ENCODE peak calls at places on chromosomes 3 and 15, in eight cellular contexts. M is psoas muscle, Y is GM23248, I is colonic mucosa, F is bronchial epithelial cell, D is heart left ventricle, Z is tibial artery, R is cardiac muscle cell. L is an unnamed sample. For H3K27me3 and H3K36me3, the result is how much of the 10 kb centered on the place peaks cover.

GRCh38 chr3:33636125-33636855 is 81.8 kb downstream of the CLASP2 start:
- DNase-seq in I (no peak), F (peak), D (no peak), R (peak), Y (peak), M (no peak), Z (no peak), L (peak)

GRCh38 chr3:107458871-107459270 is 63.9 kb upstream of the BBX start:
- DNase-seq in D (no peak), I (no peak), Z (no peak), F (no peak), Y (no peak), M (no peak), R (no peak), L (no peak)

GRCh38 chr3:52099006-52099405 is 42.6 kb upstream of the DUSP7 start:
- DNase-seq in Z (no peak), R (peak), D (peak), Y (peak), F (peak), M (no peak), I (no peak), L (no peak)

GRCh38 chr15:57881972-57882371 is 175.5 kb downstream of the POLR2M start:
- DNase-seq in Y (no peak), D (no peak), Z (no peak), I (no peak), R (no peak), M (no peak), F (no peak), L (no peak)

GRCh38 chr15:101011582-101011981 is 92.4 kb downstream of the LRRK1 start:
- DNase-seq in D (no peak), I (no peak), M (no peak), Y (no peak), Z (no peak), F (no peak), R (no peak), L (no peak)

GRCh38 chr15:40902605-40903561 is 8.6 kb downstream of the VPS18 start:
- DNase-seq in R (no peak), I (no peak), M (no peak), Z (peak), F (peak), Y (no peak), D (peak), L (peak)

GRCh38 chr3:127652246-127652995 is 20.3 kb upstream of the ABTB1 start:
- DNase-seq in I (no peak), Z (peak), M (peak), Y (peak), R (peak), D (no peak), F (peak), L (peak)

GRCh38 chr15:29061746-29062660 is 176.2 kb downstream of the APBA2 start:
- DNase-seq in Y (no peak), R (no peak), M (no peak), I (no peak), F (no peak), D (no peak), Z (no peak), L (no peak)

GRCh38 chr15:41482478-41482877 is 11.2 kb upstream of the ITPKA start:
- DNase-seq in Z (no peak), F (no peak), R (no peak), M (no peak), Y (no peak), I (no peak), D (no peak), L (no peak)

GRCh38 chr3:80993241-80993945 is 768.1 kb downstream of the GBE1 start:
- DNase-seq in D (no peak), M (no peak), Z (no peak), Y (no peak), I (no peak), R (no peak), F (no peak), L (no peak)

GRCh38 chr3:179562467-179563297 is at the start of gene ACTL6A:
- DNase-seq in D (peak), Y (peak), M (peak), Z (peak), R (peak), F (peak), I (peak), L (peak)

GRCh38 chr3:67034371-67034770 is 36.3 kb downstream of the KBTBD8 start:
- DNase-seq in Y (peak), F (no peak), Z (no peak), D (no peak), I (no peak), M (no peak), R (no peak), L (no peak)

GRCh38 chr3:102530443-102531195 is 95.8 kb downstream of the ZPLD1 start:
- DNase-seq in I (no peak), M (no peak), Z (no peak), F (peak), D (no peak), Y (peak), R (no peak), L (no peak)

GRCh38 chr3:65005481-65005880 is 317.7 kb upstream of the ADAMTS9 start:
- DNase-seq in I (no peak), D (no peak), Y (peak), F (no peak), Z (no peak), R (no peak), M (no peak), L (no peak)

GRCh38 chr3:196611761-196612483 is 27.6 kb upstream of the NRROS start:
- DNase-seq in F (no peak), Y (no peak), R (no peak), Z (no peak), I (no peak), D (no peak), M (no peak), L (no peak)

GRCh38 chr15:61871926-61872522 is 188.2 kb downstream of the VPS13C start:
- DNase-seq in M (no peak), Y (peak), R (peak), I (no peak), Z (no peak), D (no peak), F (peak), L (peak)

GRCh38 chr3:28980631-28981030 is 300.2 kb upstream of the RBMS3 start:
- DNase-seq in R (no peak), D (no peak), F (peak), I (no peak), Y (no peak), M (no peak), Z (no peak), L (no peak)

GRCh38 chr3:197713477-197713822 is 23.3 kb downstream of the RUBCN start:
- DNase-seq in M (no peak), I (no peak), Y (no peak), F (no peak), D (no peak), Z (no peak), R (peak), L (no peak)

GRCh38 chr15:42741710-42742109 is 4.8 kb upstream of the CDAN1 start:
- DNase-seq in D (no peak), F (no peak), Y (no peak), I (no peak), R (no peak), M (no peak), Z (no peak), L (no peak)

GRCh38 chr3:53102601-53103147 is 27.6 kb downstream of the RFT1 start:
- DNase-seq in R (no peak), M (no peak), I (no peak), Z (no peak), D (no peak), Y (peak), F (no peak), L (no peak)

GRCh38 chr15:63041982-63042878 is at the start of gene TPM1:
- DNase-seq in F (peak), R (peak), D (peak), Y (peak), M (peak), I (peak), Z (peak), L (peak)

GRCh38 chr15:89361451-89362202 is 27.0 kb upstream of the POLG start:
- DNase-seq in I (peak), R (peak), Z (peak), F (peak), D (peak), M (peak), Y (peak), L (peak)

GRCh38 chr3:172465281-172465680 is 17.0 kb upstream of the GHSR start:
- DNase-seq in I (no peak), R (no peak), Y (no peak), M (no peak), Z (no peak), D (no peak), F (no peak), L (no peak)

GRCh38 chr3:119295816-119296484 is 1.8 kb downstream of the ARHGAP31 start:
- DNase-seq in Y (peak), F (no peak), I (no peak), D (no peak), M (no peak), R (no peak), Z (no peak), L (no peak)

GRCh38 chr15:62153228-62153627 is 11.9 kb downstream of the C2CD4B start:
- DNase-seq in M (no peak), F (peak), Y (peak), Z (no peak), D (no peak), R (no peak), I (no peak), L (no peak)

GRCh38 chr3:29286841-29287240 is 6.0 kb downstream of the RBMS3 start:
- DNase-seq in I (no peak), F (peak), Y (peak), R (no peak), D (no peak), M (no peak), Z (no peak), L (no peak)

DNA sequence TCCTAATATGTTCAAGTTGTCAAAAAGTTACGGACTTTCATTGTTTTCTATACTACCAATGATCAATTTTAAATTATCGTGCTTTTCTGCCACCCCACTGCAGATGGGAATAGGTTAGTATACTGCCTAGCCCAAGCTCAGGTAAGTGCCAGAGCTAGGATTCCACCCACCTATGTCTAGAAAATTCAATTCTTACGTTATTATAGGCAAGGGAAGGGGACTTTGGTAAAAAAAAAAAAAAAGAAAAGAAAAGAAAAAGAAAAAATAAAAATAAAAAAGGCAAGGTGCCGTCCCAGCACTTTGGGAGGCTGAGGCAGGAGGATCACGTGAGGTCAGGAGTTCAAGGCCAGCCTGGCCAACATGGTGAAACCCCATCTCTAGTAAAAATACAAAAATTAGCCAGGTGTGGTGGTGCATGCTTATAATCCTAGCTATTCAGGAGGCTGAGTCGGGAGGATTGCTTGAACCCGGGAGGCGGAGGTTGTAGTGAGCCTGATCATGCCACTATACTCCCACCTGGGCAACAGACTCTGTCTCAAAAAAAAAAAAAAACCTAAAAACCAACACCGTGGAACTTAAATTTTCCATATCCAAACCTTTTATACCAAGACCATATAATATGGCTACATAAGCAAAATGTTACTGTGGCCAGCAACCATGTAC is 1.3 kb downstream of the RPL22L1 start:
- DNase-seq in R (no peak), Z (no peak), I (no peak), D (no peak), M (no peak), F (no peak), Y (peak), L (no peak)
- H3K4me3 ChIP-seq in R (peak), Z (peak), I (peak), D (no peak), M (peak), F (peak), Y (peak), L (peak)

DNA sequence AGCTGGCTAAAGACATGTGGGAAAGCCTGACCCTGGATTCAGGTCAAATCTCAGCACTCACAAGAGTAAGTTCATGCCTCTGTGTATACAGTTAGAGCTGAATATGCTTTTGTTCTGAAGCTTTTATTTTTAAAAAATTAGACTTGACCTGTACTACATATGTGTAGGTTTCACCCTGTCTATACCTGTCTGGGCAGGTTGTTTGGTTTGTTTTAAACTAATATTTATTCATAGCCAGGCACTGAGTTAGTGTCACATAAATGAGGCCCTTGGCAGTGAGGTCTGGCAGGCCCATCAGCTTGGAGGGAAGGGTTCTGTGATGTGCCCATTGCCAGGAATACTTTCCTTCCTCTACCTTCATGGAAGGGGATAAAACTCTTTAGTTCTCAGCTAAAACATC is 1.9 kb downstream of the DNAJA4 start:
- DNase-seq in F (peak), M (no peak), Y (no peak), I (no peak), R (no peak), Z (no peak), D (no peak), L (no peak)
- H3K27me3 ChIP-seq in F (under half), M (under half), Y (under half), I (under half), R (under half), Z (under half), D (under half), L (under half)

DNA sequence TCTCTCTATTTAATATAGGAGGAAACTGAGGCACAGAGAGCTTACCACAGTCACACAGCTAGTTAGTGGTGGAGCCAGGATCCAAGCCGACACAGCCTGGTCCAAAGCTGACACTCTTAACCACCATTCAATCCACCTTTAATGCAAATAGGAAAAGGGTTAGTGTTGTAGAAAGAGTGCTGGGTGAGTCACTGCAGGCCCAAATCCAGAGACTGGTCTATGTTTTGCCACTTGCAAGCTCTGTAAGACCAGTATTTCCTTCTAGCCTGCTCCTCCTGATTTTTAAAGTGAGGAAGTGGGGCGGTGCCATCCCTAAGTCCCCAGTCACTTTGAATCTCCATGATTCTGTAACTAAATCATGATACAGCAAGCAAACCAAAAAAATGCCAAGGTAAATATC is 111.0 kb downstream of the MECOM start:
- DNase-seq in R (no peak), I (no peak), Y (no peak), Z (no peak), D (no peak), F (peak), M (no peak), L (no peak)
- H3K36me3 ChIP-seq in R (under half), I (under half), Y (under half), Z (under half), D (under half), F (under half), M (under half), L (under half)

GRCh38 chr3:58469096-58469495 is 22.8 kb upstream of the KCTD6 start:
- DNase-seq in Y (no peak), M (no peak), D (no peak), F (no peak), R (peak), I (no peak), Z (no peak), L (no peak)

GRCh38 chr3:58473275-58473674 is 18.6 kb upstream of the KCTD6 start:
- DNase-seq in D (no peak), I (no peak), R (no peak), M (no peak), F (no peak), Z (no peak), Y (no peak), L (no peak)

GRCh38 chr3:58470363-58471024 is 21.4 kb upstream of the KCTD6 start:
- DNase-seq in D (no peak), M (no peak), Y (no peak), R (no peak), F (no peak), Z (no peak), I (peak), L (no peak)

GRCh38 chr3:58474348-58474911 is 17.5 kb upstream of the KCTD6 start:
- DNase-seq in F (no peak), M (no peak), Y (no peak), I (no peak), R (no peak), Z (no peak), D (no peak), L (no peak)

GRCh38 chr3:58471025-58471887 is 20.6 kb upstream of the KCTD6 start:
- DNase-seq in D (no peak), Y (peak), F (peak), I (peak), Z (no peak), M (no peak), R (peak), L (no peak)
- H3K4me3 ChIP-seq in D (no peak), Y (no peak), F (no peak), I (no peak), Z (no peak), M (no peak), R (no peak), L (no peak)

GRCh38 chr15:59594991-59595390 is 16.6 kb upstream of the GCNT3 start:
- DNase-seq in R (no peak), F (no peak), Y (no peak), D (no peak), M (no peak), I (no peak), Z (no peak), L (no peak)
- H3K27me3 ChIP-seq in R (under half), F (under half), Y (under half), D (under half), M (under half), I (under half), Z (under half), L (under half)

GRCh38 chr15:37360724-37361123 is 260.4 kb upstream of the MEIS2 start:
- DNase-seq in I (no peak), M (no peak), F (no peak), D (no peak), R (no peak), Z (no peak), Y (no peak), L (no peak)

GRCh38 chr15:37359495-37360290 is 259.3 kb upstream of the MEIS2 start:
- DNase-seq in F (no peak), R (no peak), M (no peak), Z (no peak), D (no peak), I (no peak), Y (no peak), L (no peak)

GRCh38 chr15:37361621-37362020 is 261.3 kb upstream of the MEIS2 start:
- DNase-seq in Y (no peak), R (no peak), Z (no peak), I (no peak), F (no peak), D (no peak), M (no peak), L (no peak)

DNA sequence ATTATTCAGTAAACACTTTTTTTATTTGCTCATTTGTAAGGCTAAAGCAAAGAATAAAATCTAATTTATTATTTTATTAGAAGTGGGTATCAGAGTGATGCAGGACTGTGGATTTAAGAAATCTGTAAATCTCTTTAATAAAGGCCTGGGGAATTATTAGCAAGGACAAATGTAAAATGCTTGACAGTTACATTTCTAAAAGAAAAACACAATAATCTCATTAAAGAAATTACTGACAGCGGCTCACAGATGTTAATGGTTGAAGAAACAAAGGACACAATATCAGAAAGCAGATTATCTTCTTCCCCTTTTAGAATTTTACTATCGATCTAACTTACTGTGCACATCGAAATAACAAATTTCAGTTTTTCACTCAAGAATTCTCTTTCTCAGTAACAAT is 262.1 kb upstream of the MEIS2 start:
- DNase-seq in I (no peak), Z (no peak), D (no peak), Y (no peak), F (no peak), R (no peak), M (no peak), L (no peak)
- H3K36me3 ChIP-seq in I (under half), Z (under half), D (under half), Y (under half), F (under half), R (under half), M (under half), L (under half)

GRCh38 chr3:190381356-190381940 is 6.5 kb upstream of the CLDN16 start:
- DNase-seq in M (no peak), F (peak), D (no peak), Y (peak), I (no peak), Z (no peak), R (no peak), L (no peak)

GRCh38 chr3:190384241-190384863 is 3.6 kb upstream of the CLDN16 start:
- DNase-seq in Z (no peak), F (peak), R (peak), M (no peak), I (peak), D (peak), Y (peak), L (no peak)

GRCh38 chr3:190387578-190388213 is at the start of gene CLDN16:
- DNase-seq in R (no peak), D (no peak), I (no peak), M (no peak), Y (no peak), Z (no peak), F (no peak), L (no peak)

GRCh38 chr3:190382082-190382481 is 5.9 kb upstream of the CLDN16 start:
- DNase-seq in D (no peak), I (no peak), Y (peak), R (no peak), M (no peak), Z (no peak), F (peak), L (no peak)

DNA sequence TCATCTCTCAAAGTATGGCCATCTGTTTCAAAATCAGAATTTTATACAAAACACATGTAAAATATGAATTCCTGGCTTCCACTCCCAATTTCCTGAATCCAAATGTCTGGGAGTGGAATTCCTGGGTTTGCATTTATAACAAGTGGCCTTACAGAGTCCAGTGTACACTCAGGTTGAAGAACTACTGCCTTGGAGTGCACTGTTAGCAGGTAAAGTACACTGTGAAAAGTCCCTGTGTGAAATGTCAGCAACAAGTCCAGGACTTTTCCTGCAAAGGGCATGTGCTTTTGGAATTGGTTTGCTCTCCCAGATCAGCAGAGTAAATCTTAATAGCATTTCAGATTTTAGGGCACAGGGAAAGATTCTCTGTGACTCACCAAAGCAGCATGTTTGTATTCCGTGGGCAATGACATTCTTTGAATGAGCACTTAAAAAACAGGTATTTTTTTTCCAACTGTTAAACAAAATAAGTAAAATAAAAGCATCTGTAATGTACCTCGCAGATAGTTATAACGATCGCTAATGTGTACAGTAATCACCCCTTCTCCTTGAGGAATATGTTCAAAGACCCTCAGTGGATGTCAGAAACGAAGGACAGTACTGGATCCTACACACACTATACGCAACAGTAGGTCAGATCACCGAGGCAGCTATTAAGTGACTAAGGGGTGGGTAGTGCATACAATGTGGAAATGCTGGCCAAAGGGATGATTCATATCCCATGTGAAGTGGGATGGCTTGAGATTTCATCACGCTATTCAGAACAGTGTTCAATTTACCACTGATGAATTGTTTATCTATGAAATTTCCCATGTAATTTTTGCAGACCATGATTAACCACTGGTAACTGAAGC is 1.9 kb upstream of the CLDN16 start:
- DNase-seq in R (no peak), Y (peak), I (no peak), Z (no peak), M (no peak), D (no peak), F (peak), L (no peak)
- H3K4me3 ChIP-seq in R (no peak), Y (peak), I (no peak), Z (no peak), M (no peak), D (no peak), F (no peak), L (no peak)

GRCh38 chr3:71600646-71601288 is 17.2 kb upstream of the FOXP1 start:
- DNase-seq in M (no peak), Z (no peak), I (no peak), F (no peak), D (no peak), Y (peak), R (no peak), L (no peak)
- H3K27me3 ChIP-seq in M (under half), Z (under half), I (under half), F (under half), D (under half), Y (under half), R (under half), L (under half)